ENCODE peak calls at places on chromosomes 5 and 9, in five cellular contexts. Q is H4, T is EH, F is activated gamma-delta T cell treated with Interleukin-2 at 50 U/mL for 16 hours, K is HEK293T. B is an unnamed sample.

GRCh38 chr5:163503106-163504090 is 2.0 kb upstream of the MAT2B start:
- DNase-seq in Q (peak; percentile 85), T (peak; percentile 85), F (peak; percentile 38), K (peak; percentile 60), B (peak; percentile 93)

GRCh38 chr5:172999351-172999973 is 15.9 kb downstream of the ATP6V0E1 start:
- DNase-seq in Q (no peak), T (no peak), F (no peak), K (no peak), B (no peak)

GRCh38 chr9:35552376-35552775 is 52.7 kb upstream of the TESK1 start:
- DNase-seq in Q (no peak), T (no peak), F (no peak), K (no peak), B (no peak)

GRCh38 chr9:111008148-111009075 is 29.9 kb downstream of the LPAR1 start:
- DNase-seq in Q (no peak), T (peak; percentile 63), F (no peak), K (no peak), B (no peak)

GRCh38 chr5:84197542-84197941 is 187.1 kb downstream of the EDIL3 start:
- DNase-seq in Q (no peak), T (no peak), F (no peak), K (no peak), B (no peak)

GRCh38 chr5:6169660-6170059 is 208.7 kb downstream of the MED10 start:
- DNase-seq in Q (no peak), T (no peak), F (no peak), K (no peak), B (no peak)

GRCh38 chr5:54313311-54314270 is 3.2 kb upstream of the ARL15 start:
- DNase-seq in Q (no peak), T (no peak), F (no peak), K (no peak), B (no peak)

GRCh38 chr9:33517373-33517772 is 6.7 kb upstream of the ANKRD18B start:
- DNase-seq in Q (peak; percentile 59), T (peak; percentile 73), F (no peak), K (peak; percentile 34), B (peak; percentile 68)

GRCh38 chr5:54013556-54014157 is 296.7 kb downstream of the ARL15 start:
- DNase-seq in Q (peak; percentile 44), T (peak; percentile 86), F (no peak), K (no peak), B (peak; percentile 82)

GRCh38 chr5:135133698-135134515 is 99.9 kb upstream of the PITX1 start:
- DNase-seq in Q (no peak), T (no peak), F (no peak), K (no peak), B (no peak)

GRCh38 chr5:169577966-169578365 is 5.6 kb upstream of the SPDL1 start:
- DNase-seq in Q (peak; percentile 17), T (peak; percentile 30), F (no peak), K (no peak), B (no peak)

GRCh38 chr5:142618125-142618524 is 67.8 kb downstream of the FGF1 start:
- DNase-seq in Q (peak; percentile 33), T (peak; percentile 88), F (no peak), K (no peak), B (peak; percentile 84)

GRCh38 chr9:116447914-116448313 is 239.2 kb upstream of the TRIM32 start:
- DNase-seq in Q (no peak), T (no peak), F (no peak), K (no peak), B (no peak)